ENCODE peak calls at places on chromosomes 16 and 17, in five cellular contexts. O, H, V, Z and B are unnamed samples.
A peak's percentile ranks its signal among the peaks of the same experiment; 100 is the strongest.

GRCh38 chr16:75064403-75065148 is 52.0 kb downstream of the LDHD start:
- DNase-seq in O (no peak), H (no peak), V (no peak), Z (no peak), B (peak; percentile 95)

GRCh38 chr17:54900457-54901229 is at the start of gene TOM1L1:
- DNase-seq in O (peak; percentile 43), H (peak; percentile 94), V (peak; percentile 86), Z (peak; percentile 83), B (peak; percentile 94)

GRCh38 chr16:450800-451512 is 25.5 kb downstream of the RAB11FIP3 start:
- DNase-seq in O (no peak), H (no peak), V (no peak), Z (no peak), B (no peak)

GRCh38 chr17:58556833-58557250 is 42.4 kb upstream of the MTMR4 start:
- DNase-seq in O (peak; percentile 33), H (no peak), V (no peak), Z (no peak), B (no peak)

GRCh38 chr16:73268311-73268997 is 220.5 kb upstream of the ZFHX3 start:
- DNase-seq in O (no peak), H (peak; percentile 73), V (no peak), Z (no peak), B (peak; percentile 7)

GRCh38 chr16:15751940-15752339 is 101.9 kb downstream of the NDE1 start:
- DNase-seq in O (no peak), H (no peak), V (no peak), Z (no peak), B (no peak)

GRCh38 chr17:78697846-78698343 is 84.2 kb downstream of the CYTH1 start:
- DNase-seq in O (peak; percentile 49), H (no peak), V (no peak), Z (no peak), B (no peak)

GRCh38 chr16:88735616-88736015 is 29.3 kb downstream of the CTU2 start:
- DNase-seq in O (no peak), H (no peak), V (no peak), Z (no peak), B (no peak)

GRCh38 chr17:59804910-59805381 is 87.8 kb downstream of the TUBD1 start:
- DNase-seq in O (no peak), H (no peak), V (no peak), Z (no peak), B (no peak)

GRCh38 chr17:16001498-16001897 is 1.9 kb downstream of the TTC19 start:
- DNase-seq in O (no peak), H (no peak), V (no peak), Z (no peak), B (no peak)

GRCh38 chr17:13281626-13282025 is 263.8 kb upstream of the ELAC2 start:
- DNase-seq in O (no peak), H (no peak), V (no peak), Z (no peak), B (no peak)

GRCh38 chr16:47973552-47973951 is 182.2 kb downstream of the ABCC12 start:
- DNase-seq in O (no peak), H (no peak), V (no peak), Z (no peak), B (no peak)

GRCh38 chr17:41654134-41654907 is 29.9 kb upstream of the KRT17 start:
- DNase-seq in O (no peak), H (peak; percentile 45), V (no peak), Z (peak; percentile 39), B (peak; percentile 99)

GRCh38 chr17:82332669-82333278 is 792 bp downstream of the SECTM1 start:
- DNase-seq in O (no peak), H (peak; percentile 37), V (no peak), Z (no peak), B (peak; percentile 69)

GRCh38 chr16:71467810-71468209 is 5.8 kb upstream of the ZNF23 start:
- DNase-seq in O (peak; percentile 38), H (peak; percentile 76), V (no peak), Z (no peak), B (peak; percentile 26)

GRCh38 chr17:47694818-47695663 is 1.1 kb downstream of the TBKBP1 start:
- DNase-seq in O (no peak), H (peak; percentile 71), V (peak; percentile 88), Z (peak; percentile 54), B (no peak)

GRCh38 chr16:14456793-14457481 is 173.1 kb downstream of the PARN start:
- DNase-seq in O (no peak), H (no peak), V (no peak), Z (no peak), B (no peak)

GRCh38 chr16:72101195-72101594 is 7.5 kb downstream of the DHX38 start:
- DNase-seq in O (no peak), H (no peak), V (no peak), Z (no peak), B (no peak)

GRCh38 chr16:425740-426114 is 278 bp downstream of the RAB11FIP3 start:
- DNase-seq in O (no peak), H (peak; percentile 55), V (no peak), Z (no peak), B (no peak)

GRCh38 chr17:43698678-43699437 is 37.1 kb upstream of the MEOX1 start:
- DNase-seq in O (no peak), H (no peak), V (no peak), Z (no peak), B (no peak)

GRCh38 chr17:82217530-82218204 is 5.0 kb upstream of the CCDC57 start:
- DNase-seq in O (no peak), H (no peak), V (peak; percentile 91), Z (peak; percentile 100), B (no peak)

GRCh38 chr17:82378741-82379021 is 7.1 kb downstream of the UTS2R start:
- DNase-seq in O (no peak), H (no peak), V (no peak), Z (no peak), B (no peak)

GRCh38 chr17:57875109-57876022 is 25.5 kb upstream of the MRPS23 start:
- DNase-seq in O (no peak), H (peak; percentile 91), V (peak; percentile 94), Z (peak; percentile 99), B (no peak)

GRCh38 chr17:74843352-74843627 is 16.4 kb downstream of the GRIN2C start:
- DNase-seq in O (no peak), H (peak; percentile 16), V (no peak), Z (no peak), B (no peak)

GRCh38 chr17:74840989-74841666 is 18.6 kb downstream of the GRIN2C start:
- DNase-seq in O (no peak), H (peak; percentile 59), V (peak; percentile 81), Z (no peak), B (no peak)

GRCh38 chr17:74842599-74843351 is 16.9 kb downstream of the GRIN2C start:
- DNase-seq in O (peak; percentile 23), H (peak; percentile 89), V (no peak), Z (peak; percentile 86), B (peak; percentile 55)

GRCh38 chr17:74840500-74840899 is 19.2 kb downstream of the GRIN2C start:
- DNase-seq in O (no peak), H (peak; percentile 40), V (no peak), Z (no peak), B (no peak)

DNA sequence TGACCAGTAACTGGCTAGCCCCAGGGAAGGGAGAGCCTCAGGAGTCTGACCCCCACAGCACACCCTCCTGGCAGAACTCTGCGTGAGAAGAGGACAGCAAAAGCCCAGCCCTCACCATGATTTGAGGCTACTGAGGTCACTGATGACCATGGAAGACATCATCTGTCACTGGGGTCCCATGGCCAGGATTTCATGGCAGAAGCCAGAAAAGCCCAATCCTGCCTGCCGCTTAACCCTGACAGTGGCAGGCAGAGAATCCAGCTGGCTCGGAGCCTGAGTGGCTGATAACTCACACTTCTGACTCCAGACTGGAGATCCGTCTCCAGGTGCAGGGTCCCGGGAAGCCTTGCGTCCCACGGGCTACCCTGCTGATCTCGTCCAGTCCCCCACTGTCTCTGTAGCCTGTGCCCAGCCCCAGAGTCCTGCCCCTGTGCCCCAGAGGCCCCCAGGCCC is 17.5 kb downstream of the GRIN2C start:
- DNase-seq in O (no peak), H (peak; percentile 23), V (no peak), Z (no peak), B (no peak)
- H3K4me3 ChIP-seq in O (no peak overlapping the region), H (peak overlapping the region; percentile 52), V (peak overlapping the region; percentile 54), Z (peak overlapping the region; percentile 48), B (no peak overlapping the region)

DNA sequence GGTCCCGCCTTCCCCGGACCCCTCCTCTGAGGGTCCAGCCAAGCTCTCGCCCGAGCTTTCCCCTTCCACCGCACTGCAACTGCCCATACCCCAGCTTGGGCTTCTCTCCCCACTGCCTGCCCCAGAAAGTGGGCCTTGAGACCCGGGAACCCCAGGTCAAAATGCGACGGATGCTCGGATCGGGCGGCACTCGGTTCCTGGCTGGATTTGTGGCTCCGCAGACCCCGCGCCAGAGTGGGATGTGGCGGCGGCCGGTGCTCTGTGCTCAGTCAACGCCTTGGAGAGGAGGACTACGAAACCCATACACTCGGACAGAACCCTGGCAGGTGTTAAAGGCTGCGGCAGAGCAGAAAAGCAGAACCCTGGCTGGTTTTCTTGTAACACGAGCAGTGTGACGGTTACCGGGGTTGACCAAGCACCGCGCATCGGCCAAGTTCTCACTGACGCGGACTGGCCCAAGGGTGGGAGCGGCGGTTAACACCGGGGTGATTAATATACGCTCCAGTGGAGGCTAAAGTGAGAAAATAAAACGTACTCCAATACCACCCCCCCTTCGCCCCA is 885 bp upstream of the SLFN13 start:
- DNase-seq in O (peak; percentile 62), H (peak; percentile 54), V (peak; percentile 63), Z (no peak), B (no peak)
- H3K4me3 ChIP-seq in O (peak overlapping the region; percentile 90), H (peak overlapping the region; percentile 55), V (peak overlapping the region; percentile 63), Z (no peak overlapping the region), B (no peak overlapping the region)

GRCh38 chr16:87531418-87531817 is 38.6 kb upstream of the ZCCHC14 start:
- DNase-seq in O (no peak), H (no peak), V (no peak), Z (no peak), B (no peak)
- H3K4me3 ChIP-seq in O (no peak overlapping the region), H (no peak overlapping the region), V (no peak overlapping the region), Z (no peak overlapping the region), B (no peak overlapping the region)

DNA sequence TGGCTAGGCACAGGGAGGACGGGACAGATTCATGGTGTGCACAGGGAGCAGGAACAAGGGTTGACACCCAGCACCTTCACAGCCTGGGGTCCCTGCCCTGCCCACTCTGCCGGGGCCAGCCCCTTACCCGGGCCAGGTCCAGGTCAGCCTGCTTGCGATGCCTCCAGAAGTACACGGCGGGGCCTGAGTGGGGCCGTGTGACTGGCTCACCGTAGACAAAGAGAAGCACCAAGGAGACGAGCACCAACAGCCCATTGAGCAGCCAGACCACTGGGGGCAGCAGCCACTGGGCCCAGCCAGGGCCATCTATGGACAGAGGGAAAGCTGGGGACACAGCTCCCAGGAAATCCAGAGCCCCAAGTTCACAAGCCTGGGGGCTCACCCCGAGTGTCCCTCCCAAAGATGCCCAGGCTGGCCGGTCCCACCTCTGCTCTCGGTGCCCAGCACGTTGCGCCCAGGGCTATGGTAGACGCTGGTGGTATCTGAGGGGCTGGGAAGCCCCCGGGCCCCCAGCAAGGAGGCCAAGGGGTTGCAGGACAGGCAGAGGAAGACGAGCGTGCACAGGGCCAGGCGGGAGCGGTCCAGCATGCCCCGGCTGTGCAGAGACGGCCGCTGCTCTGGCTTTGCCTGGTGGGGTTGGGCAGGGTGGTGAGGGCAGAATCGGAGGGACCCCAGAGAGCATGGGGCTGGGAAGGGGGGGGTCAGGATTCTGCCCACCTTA is 19.8 kb downstream of the SREBF1 start:
- DNase-seq in O (no peak), H (no peak), V (no peak), Z (no peak), B (no peak)
- H3K4me3 ChIP-seq in O (no peak overlapping the region), H (no peak overlapping the region), V (no peak overlapping the region), Z (no peak overlapping the region), B (no peak overlapping the region)

GRCh38 chr17:81053043-81053970 is 18.4 kb downstream of the BAIAP2 start:
- DNase-seq in O (no peak), H (no peak), V (no peak), Z (no peak), B (no peak)
- H3K4me3 ChIP-seq in O (no peak overlapping the region), H (no peak overlapping the region), V (no peak overlapping the region), Z (no peak overlapping the region), B (no peak overlapping the region)